ENCODE peak calls at places on chromosome 1, in four cellular contexts. H is mammary epithelial cell, M is hepatocyte, E is breast epithelium. U is an unnamed sample.

GRCh38 chr1:243930822-243931671 is 81.0 kb upstream of the AKT3 start:
- DNase-seq in H (no peak), M (peak; percentile 47), E (no peak), U (no peak)

GRCh38 chr1:243253927-243254232 is 1.2 kb downstream of the CEP170 start:
- DNase-seq in H (peak; percentile 9), M (peak; percentile 6), E (no peak), U (no peak)

GRCh38 chr1:160081261-160081936 is at the start of gene KCNJ9:
- DNase-seq in H (no peak), M (no peak), E (no peak), U (peak; percentile 94)

GRCh38 chr1:83718338-83718737 is 280.6 kb downstream of the TTLL7 start:
- DNase-seq in H (no peak), M (no peak), E (no peak), U (no peak)

GRCh38 chr1:155553349-155553748 is 9.3 kb downstream of the ASH1L start:
- DNase-seq in H (no peak), M (no peak), E (no peak), U (no peak)

GRCh38 chr1:209721406-209721805 is 16.8 kb downstream of the HSD11B1 start:
- DNase-seq in H (no peak), M (no peak), E (no peak), U (no peak)

GRCh38 chr1:39413902-39414528 is 77.4 kb upstream of the BMP8A start:
- DNase-seq in H (no peak), M (no peak), E (no peak), U (peak; percentile 36)

GRCh38 chr1:42176902-42177519 is 12.5 kb upstream of the GUCA2A start:
- DNase-seq in H (peak; percentile 39), M (peak; percentile 66), E (no peak), U (peak; percentile 55)

GRCh38 chr1:161404051-161404597 is 36.4 kb upstream of the CFAP126 start:
- DNase-seq in H (no peak), M (no peak), E (no peak), U (no peak)

GRCh38 chr1:161407451-161407985 is 39.8 kb upstream of the CFAP126 start:
- DNase-seq in H (no peak), M (no peak), E (no peak), U (no peak)

DNA sequence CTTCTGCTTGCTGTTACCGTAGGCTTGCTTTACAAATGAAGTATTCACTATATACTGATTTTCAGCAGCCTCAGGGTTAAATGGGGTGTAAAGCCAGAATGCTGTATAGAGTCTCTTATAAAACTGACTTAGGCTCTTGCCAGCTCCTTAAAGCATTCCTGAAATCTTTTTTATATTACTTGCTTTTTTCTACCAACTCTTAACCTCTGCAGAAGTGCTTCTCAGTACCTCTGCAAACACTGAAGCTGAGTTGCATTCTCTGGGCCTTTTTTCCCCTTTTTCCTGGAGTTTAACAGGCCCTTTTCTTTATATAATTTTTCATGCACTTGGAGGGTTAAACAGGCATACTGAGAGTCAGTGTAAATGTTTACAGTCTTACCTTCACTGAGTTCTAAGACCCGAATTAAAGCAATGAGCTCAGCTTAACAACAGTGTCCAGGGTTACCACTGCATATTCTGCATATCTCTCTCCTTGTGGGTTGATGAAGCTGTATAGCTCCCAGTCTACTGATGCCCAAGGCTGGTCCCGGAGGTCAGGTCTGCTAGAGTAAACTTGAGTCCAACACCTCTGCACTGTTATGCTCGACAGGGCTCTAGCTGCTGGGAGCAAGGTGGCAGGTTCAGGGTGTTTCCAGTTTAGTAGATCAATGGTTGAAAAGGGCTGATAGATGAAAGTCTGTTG is 40.9 kb upstream of the CFAP126 start:
- DNase-seq in H (no peak), M (no peak), E (no peak), U (no peak)
- H3K4me1 ChIP-seq in H (no peaks in the 10 kb centered on the region), M (no peaks in the 10 kb centered on the region), E (no peaks in the 10 kb centered on the region), U (no peaks in the 10 kb centered on the region)

GRCh38 chr1:15128520-15129313 is 24.8 kb upstream of the TMEM51 start:
- DNase-seq in H (peak; percentile 53), M (peak; percentile 85), E (peak; percentile 59), U (peak; percentile 88)
- H3K4me1 ChIP-seq in H (no peaks in the 10 kb centered on the region), M (no peaks in the 10 kb centered on the region), E (no peaks in the 10 kb centered on the region), U (peaks cover 7% of the 10 kb centered on the region)

DNA sequence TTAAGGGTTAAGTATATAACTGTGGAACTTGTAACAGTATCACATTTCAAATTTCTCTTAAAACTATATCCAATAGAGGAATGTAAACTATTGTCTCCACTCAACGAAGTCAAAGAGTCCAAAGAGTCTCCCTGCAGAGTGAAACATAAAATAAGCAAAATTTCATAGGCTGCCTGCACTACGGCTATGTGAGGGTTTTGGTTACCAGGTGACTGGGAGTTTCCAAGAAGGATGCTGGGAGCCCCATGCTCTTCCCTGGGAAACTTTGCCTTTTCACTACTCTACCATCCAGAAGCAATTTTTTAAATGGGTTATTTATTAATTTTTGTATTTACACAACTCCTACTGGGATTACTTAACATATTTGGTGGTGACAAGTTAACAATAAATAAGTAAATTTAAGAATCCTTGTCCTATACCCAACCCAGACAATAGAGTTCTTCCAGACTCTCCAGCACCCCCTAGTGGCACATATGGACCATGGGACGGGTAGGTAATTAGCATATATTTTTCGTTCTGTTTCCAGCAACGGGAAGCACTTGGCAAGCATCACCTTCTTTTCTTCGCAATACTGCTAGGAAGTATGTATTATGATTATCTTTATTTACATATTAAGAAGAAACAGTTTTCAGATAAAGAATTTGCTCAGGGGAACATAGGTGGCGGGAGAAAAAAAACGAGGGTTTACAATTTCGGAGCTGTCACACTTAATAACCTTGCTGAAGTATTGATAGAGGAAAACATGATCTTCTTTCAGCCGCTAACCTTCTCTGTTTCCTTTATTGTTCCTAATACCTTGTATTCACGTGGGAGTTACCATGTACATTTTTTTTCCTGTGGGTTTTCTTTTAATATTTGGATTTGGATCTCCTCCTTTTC is 3.5 kb downstream of the FMO2 start:
- DNase-seq in H (peak; percentile 16), M (peak; percentile 73), E (peak; percentile 23), U (peak; percentile 47)
- H3K4me1 ChIP-seq in H (no peaks in the 10 kb centered on the region), M (no peaks in the 10 kb centered on the region), E (no peaks in the 10 kb centered on the region), U (no peaks in the 10 kb centered on the region)

GRCh38 chr1:235072096-235072495 is 56.5 kb downstream of the TOMM20 start:
- DNase-seq in H (no peak), M (no peak), E (no peak), U (no peak)
- H3K4me1 ChIP-seq in H (peaks cover 67% of the 10 kb centered on the region), M (peaks cover 41% of the 10 kb centered on the region), E (peaks cover 42% of the 10 kb centered on the region), U (peaks cover 45% of the 10 kb centered on the region)

GRCh38 chr1:52631759-52632331 is 1.1 kb upstream of the SHISAL2A start:
- DNase-seq in H (no peak), M (peak; percentile 46), E (no peak), U (peak; percentile 17)

GRCh38 chr1:52635321-52636089 is 2.5 kb downstream of the SHISAL2A start:
- DNase-seq in H (no peak), M (no peak), E (no peak), U (no peak)

GRCh38 chr1:52632732-52633290 is at the start of gene SHISAL2A:
- DNase-seq in H (no peak), M (peak; percentile 66), E (no peak), U (peak; percentile 87)

GRCh38 chr1:52633291-52633754 is 355 bp downstream of the SHISAL2A start:
- DNase-seq in H (no peak), M (peak; percentile 22), E (no peak), U (no peak)

DNA sequence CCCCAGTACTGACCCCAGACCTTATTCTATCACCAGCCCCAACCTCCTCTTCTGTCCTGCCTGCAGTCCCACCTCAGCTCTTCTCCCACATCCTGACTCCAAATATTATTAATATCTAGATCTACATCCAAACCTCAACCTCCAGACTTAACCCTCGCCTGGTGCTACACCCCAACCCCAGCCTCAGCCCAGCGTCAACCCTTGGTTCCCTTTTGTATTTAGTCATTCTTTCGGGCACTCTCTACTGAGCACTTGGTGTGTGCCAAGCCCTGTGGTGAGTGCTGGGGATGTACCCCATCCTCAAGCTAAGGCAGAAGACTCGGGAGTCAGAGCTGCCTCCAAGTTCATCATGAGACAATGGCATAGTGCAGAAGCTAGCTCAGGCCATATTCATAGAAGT is 1.1 kb downstream of the SHISAL2A start:
- DNase-seq in H (no peak), M (no peak), E (no peak), U (no peak)
- H3K4me1 ChIP-seq in H (peaks cover 22% of the 10 kb centered on the region), M (peaks cover 21% of the 10 kb centered on the region), E (peaks cover 3% of the 10 kb centered on the region), U (no peaks in the 10 kb centered on the region)

GRCh38 chr1:109619405-109619654 is at the start of gene GNAT2:
- DNase-seq in H (no peak), M (no peak), E (no peak), U (no peak)
- H3K4me1 ChIP-seq in H (peaks cover 40% of the 10 kb centered on the region), M (peaks cover 26% of the 10 kb centered on the region), E (peaks cover 15% of the 10 kb centered on the region), U (peaks cover 28% of the 10 kb centered on the region)

GRCh38 chr1:76291737-76292136 is 217.2 kb downstream of the ST6GALNAC3 start:
- DNase-seq in H (no peak), M (no peak), E (no peak), U (no peak)
- H3K4me1 ChIP-seq in H (no peaks in the 10 kb centered on the region), M (no peaks in the 10 kb centered on the region), E (no peaks in the 10 kb centered on the region), U (peaks cover 10% of the 10 kb centered on the region)

DNA sequence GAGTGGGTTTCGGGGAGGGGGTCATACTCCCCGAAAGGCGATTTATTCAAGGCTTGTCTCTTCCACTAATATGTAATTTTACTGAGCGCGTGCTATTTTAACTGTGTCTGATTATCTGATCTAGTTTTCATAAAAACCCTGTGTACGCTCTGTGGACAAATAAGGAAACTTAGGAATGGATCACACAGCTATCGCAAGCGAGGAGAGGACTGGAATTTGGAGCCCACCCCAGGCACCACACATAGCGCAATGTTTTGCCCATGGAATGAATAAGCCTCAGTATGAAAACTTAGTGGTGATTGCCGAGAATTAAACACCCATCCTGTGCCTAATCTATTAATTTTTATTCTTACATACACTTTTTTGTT is 9.8 kb upstream of the RAB42 start:
- DNase-seq in H (peak; percentile 42), M (no peak), E (no peak), U (no peak)
- H3K4me1 ChIP-seq in H (peaks cover 23% of the 10 kb centered on the region), M (peaks cover 19% of the 10 kb centered on the region), E (peaks cover 10% of the 10 kb centered on the region), U (peaks cover 13% of the 10 kb centered on the region)

DNA sequence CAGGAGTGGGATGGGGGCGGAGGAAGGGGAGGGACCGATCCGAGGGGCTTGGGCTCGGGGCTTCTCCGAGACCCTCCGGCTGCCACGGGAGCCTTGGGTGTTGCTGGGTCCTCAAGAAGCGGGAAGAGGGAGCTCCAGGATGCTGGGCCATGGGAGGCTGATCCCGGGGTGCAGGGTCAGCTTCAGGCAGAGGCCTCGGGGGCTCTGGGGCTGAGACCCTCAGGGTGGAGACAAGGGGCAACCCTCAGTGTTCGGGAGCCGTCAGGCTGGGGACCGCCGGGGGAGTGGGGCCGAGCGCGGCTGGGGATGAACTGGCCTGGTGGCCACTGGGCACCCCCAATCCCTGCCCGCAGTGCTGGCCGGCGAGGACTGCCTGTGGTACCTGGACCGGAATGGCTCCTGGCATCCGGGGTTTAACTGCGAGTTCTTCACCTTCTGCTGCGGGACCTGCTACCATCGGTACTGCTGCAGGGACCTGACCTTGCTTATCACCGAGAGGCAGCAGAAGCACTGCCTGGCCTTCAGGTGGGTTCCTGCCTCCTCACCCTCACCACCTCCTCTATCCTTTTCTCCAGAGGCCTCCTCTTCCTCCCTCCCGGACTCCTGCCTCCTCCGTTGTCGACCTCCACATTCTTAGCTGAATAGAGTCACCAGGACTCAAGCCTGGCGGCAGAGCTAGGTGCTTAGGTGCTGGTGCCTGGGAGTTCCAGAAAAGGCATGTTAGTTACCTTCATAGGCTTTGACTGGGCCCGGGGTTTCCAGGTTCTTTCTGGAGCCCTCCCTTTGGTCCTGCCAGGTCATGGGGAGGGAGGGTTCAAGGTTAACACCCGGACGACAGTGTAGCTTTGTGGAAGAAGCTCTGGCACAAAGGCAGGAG is 632 bp downstream of the SHISA4 start:
- DNase-seq in H (no peak), M (no peak), E (no peak), U (no peak)
- H3K4me1 ChIP-seq in H (peaks cover 24% of the 10 kb centered on the region), M (peaks cover 9% of the 10 kb centered on the region), E (no peaks in the 10 kb centered on the region), U (peaks cover 19% of the 10 kb centered on the region)

U was measured in SK-N-SH.